ENCODE peak calls at places on chromosomes 3 and 15, in six cellular contexts. J is esophagus squamous epithelium; D is body of pancreas; Q is psoas muscle; P is vagina; H is CD4-positive, CD25-positive, alpha-beta regulatory T cell. C is an unnamed sample. For H3K4me1, the result is how much of the 10 kb centered on the place peaks cover.

GRCh38 chr3:33061782-33062181 is 35.2 kb downstream of the GLB1 start:
- DNase-seq in J (no peak), D (no peak), Q (no peak), P (no peak), H (peak), C (no peak)

GRCh38 chr3:149120051-149120972 is 9.1 kb upstream of the HPS3 start:
- DNase-seq in J (no peak), D (no peak), Q (no peak), P (no peak), H (peak), C (no peak)

GRCh38 chr3:142318331-142318730 is 92.9 kb upstream of the GK5 start:
- DNase-seq in J (no peak), D (no peak), Q (no peak), P (no peak), H (no peak), C (no peak)

GRCh38 chr3:97278506-97278905 is 464.1 kb downstream of the EPHA6 start:
- DNase-seq in J (no peak), D (no peak), Q (no peak), P (no peak), H (no peak), C (no peak)

GRCh38 chr15:38300395-38300794 is 47.8 kb downstream of the SPRED1 start:
- DNase-seq in J (no peak), D (no peak), Q (no peak), P (no peak), H (no peak), C (no peak)

GRCh38 chr15:62124953-62125263 is 40.2 kb downstream of the C2CD4B start:
- DNase-seq in J (no peak), D (no peak), Q (no peak), P (no peak), H (no peak), C (no peak)

GRCh38 chr3:61574854-61575253 is 13.5 kb downstream of the PTPRG start:
- DNase-seq in J (no peak), D (no peak), Q (no peak), P (peak), H (no peak), C (no peak)

GRCh38 chr3:184789314-184789998 is 22.5 kb upstream of the VPS8 start:
- DNase-seq in J (no peak), D (no peak), Q (no peak), P (no peak), H (no peak), C (no peak)

GRCh38 chr15:87849181-87849580 is 407.4 kb downstream of the NTRK3 start:
- DNase-seq in J (no peak), D (no peak), Q (no peak), P (no peak), H (no peak), C (no peak)

GRCh38 chr15:98868564-98868963 is 139.0 kb downstream of the PGPEP1L start:
- DNase-seq in J (no peak), D (no peak), Q (no peak), P (no peak), H (no peak), C (no peak)

GRCh38 chr3:195808741-195809290 is 2.9 kb downstream of the MUC4 start:
- DNase-seq in J (no peak), D (no peak), Q (no peak), P (no peak), H (no peak), C (no peak)

GRCh38 chr3:58009026-58009748 is 965 bp downstream of the FLNB start:
- DNase-seq in J (no peak), D (peak), Q (no peak), P (no peak), H (peak), C (peak)

GRCh38 chr3:191066669-191067068 is 132.4 kb upstream of the OSTN start:
- DNase-seq in J (no peak), D (no peak), Q (no peak), P (no peak), H (no peak), C (no peak)

GRCh38 chr3:187833799-187834578 is 88.7 kb upstream of the BCL6 start:
- DNase-seq in J (no peak), D (no peak), Q (no peak), P (peak), H (no peak), C (no peak)

DNA sequence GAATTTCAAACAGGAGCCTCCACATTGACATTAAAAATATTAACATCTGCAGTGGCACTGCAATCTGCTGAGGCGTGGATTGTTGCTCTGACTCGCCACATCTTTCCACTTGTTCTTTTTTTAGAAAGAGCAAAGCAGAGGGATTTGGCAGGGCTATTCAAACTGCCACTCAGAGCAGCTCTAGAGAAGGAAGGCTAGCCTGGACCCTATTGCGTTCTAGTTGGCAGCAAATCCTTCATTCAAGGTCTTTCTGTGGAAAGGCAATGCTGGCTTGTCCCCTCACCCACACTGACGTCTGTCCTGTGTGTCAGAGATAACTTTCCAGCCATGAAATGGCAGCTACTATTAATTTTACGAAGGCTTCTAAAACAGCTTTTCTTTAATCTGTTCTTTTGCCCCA is 483.2 kb upstream of the SGO1 start:
- DNase-seq in J (no peak), D (peak), Q (no peak), P (no peak), H (no peak), C (no peak)
- H3K27ac ChIP-seq in J (no peak), D (no peak), Q (peak), P (no peak), H (no peak), C (no peak)

GRCh38 chr3:112681822-112682325 is 40.9 kb upstream of the CCDC80 start:
- DNase-seq in J (no peak), D (no peak), Q (no peak), P (no peak), H (no peak), C (no peak)
- H3K4me1 ChIP-seq in J (under half), D (under half), Q (under half), P (under half), H (under half), C (under half)

GRCh38 chr3:12369029-12369428 is 80.2 kb downstream of the PPARG start:
- DNase-seq in J (no peak), D (no peak), Q (no peak), P (no peak), H (no peak), C (no peak)

GRCh38 chr3:12370758-12371157 is 81.9 kb downstream of the PPARG start:
- DNase-seq in J (no peak), D (no peak), Q (no peak), P (no peak), H (no peak), C (no peak)

GRCh38 chr3:12369598-12369997 is 80.7 kb downstream of the PPARG start:
- DNase-seq in J (no peak), D (no peak), Q (no peak), P (no peak), H (no peak), C (no peak)

GRCh38 chr3:12372762-12373280 is 84.0 kb downstream of the PPARG start:
- DNase-seq in J (no peak), D (no peak), Q (no peak), P (no peak), H (no peak), C (no peak)

GRCh38 chr3:12371525-12372140 is 82.8 kb downstream of the PPARG start:
- DNase-seq in J (no peak), D (no peak), Q (no peak), P (no peak), H (no peak), C (no peak)
- H3K4me3 ChIP-seq in J (no peak), D (no peak), Q (no peak), P (no peak), H (no peak), C (no peak)

GRCh38 chr3:160564205-160564922 is 1.0 kb downstream of the KPNA4 start:
- DNase-seq in J (no peak), D (no peak), Q (no peak), P (no peak), H (no peak), C (no peak)

GRCh38 chr3:160567774-160568173 is 2.4 kb upstream of the KPNA4 start:
- DNase-seq in J (no peak), D (no peak), Q (no peak), P (no peak), H (no peak), C (no peak)

GRCh38 chr3:160565442-160566403 is at the start of gene KPNA4:
- DNase-seq in J (peak), D (peak), Q (peak), P (peak), H (peak), C (peak)

GRCh38 chr3:160564949-160565441 is 376 bp downstream of the KPNA4 start:
- DNase-seq in J (no peak), D (no peak), Q (peak), P (no peak), H (no peak), C (peak)

GRCh38 chr3:160566499-160566898 is 1.1 kb upstream of the KPNA4 start:
- DNase-seq in J (no peak), D (no peak), Q (no peak), P (no peak), H (no peak), C (no peak)
- H3K27ac ChIP-seq in J (peak), D (peak), Q (peak), P (peak), H (no peak), C (no peak)